ENCODE peak calls at places on chromosome 1, in five cellular contexts. T is heart right ventricle; F is CD8-positive, alpha-beta T cell; V is T-helper 9 cell; K is NCI-H2171 treated with DMSO at 0.1 percent for 48 hours. A is an unnamed sample.

GRCh38 chr1:27981146-27981545 is 21.4 kb downstream of the XKR8 start:
- DNase-seq in T (no peak), F (no peak), V (no peak), K (no peak), A (no peak)

GRCh38 chr1:40753142-40753882 is 30.3 kb upstream of the KCNQ4 start:
- DNase-seq in T (no peak), F (no peak), V (no peak), K (no peak), A (no peak)

GRCh38 chr1:1960480-1961196 is 41.6 kb upstream of the TMEM52 start:
- DNase-seq in T (no peak), F (no peak), V (no peak), K (no peak), A (no peak)

GRCh38 chr1:54945393-54945936 is 35.0 kb upstream of the TMEM61 start:
- DNase-seq in T (no peak), F (no peak), V (no peak), K (no peak), A (no peak)

GRCh38 chr1:85417876-85418275 is 47.1 kb downstream of the DDAH1 start:
- DNase-seq in T (no peak), F (no peak), V (no peak), K (no peak), A (no peak)

GRCh38 chr1:25871086-25871703 is 4.3 kb downstream of the PAQR7 start:
- DNase-seq in T (no peak), F (no peak), V (no peak), K (peak), A (no peak)

GRCh38 chr1:57222307-57222706 is 201.6 kb downstream of the DAB1 start:
- DNase-seq in T (no peak), F (no peak), V (no peak), K (no peak), A (no peak)

GRCh38 chr1:208374391-208374941 is 130.3 kb upstream of the PLXNA2 start:
- DNase-seq in T (no peak), F (no peak), V (no peak), K (no peak), A (no peak)

GRCh38 chr1:109589177-109589576 is 30.2 kb downstream of the GNAT2 start:
- DNase-seq in T (no peak), F (no peak), V (no peak), K (no peak), A (no peak)

A was measured in tibial artery.